ENCODE peak calls at places on chromosomes 11 and 22, in four cellular contexts. Y is IMR-90; X is CD8-positive, alpha-beta memory T cell; V is breast epithelium. P is an unnamed sample.

GRCh38 chr11:73383249-73384126 is 7.3 kb downstream of the RELT start:
- DNase-seq in Y (no peak), X (no peak), V (no peak), P (peak; percentile 57)

GRCh38 chr22:40383905-40384304 is 13.5 kb downstream of the SGSM3 start:
- DNase-seq in Y (peak; percentile 75), X (no peak), V (no peak), P (no peak)

GRCh38 chr11:11876458-11876857 is 34.7 kb downstream of the USP47 start:
- DNase-seq in Y (no peak), X (no peak), V (no peak), P (no peak)

GRCh38 chr22:36819112-36819511 is 2.3 kb upstream of the PVALB start:
- DNase-seq in Y (no peak), X (no peak), V (no peak), P (no peak)

GRCh38 chr22:31537019-31537535 is 40.7 kb downstream of the SFI1 start:
- DNase-seq in Y (no peak), X (no peak), V (no peak), P (no peak)

GRCh38 chr22:45785458-45785857 is 113.8 kb downstream of the ATXN10 start:
- DNase-seq in Y (peak; percentile 44), X (no peak), V (no peak), P (no peak)

GRCh38 chr11:36746886-36747710 is 149.1 kb upstream of the RAG2 start:
- DNase-seq in Y (peak; percentile 92), X (peak; percentile 60), V (peak; percentile 72), P (peak; percentile 94)

GRCh38 chr11:12100886-12101285 is 9.5 kb upstream of the MICAL2 start:
- DNase-seq in Y (no peak), X (no peak), V (no peak), P (peak; percentile 87)

GRCh38 chr11:112785104-112785503 is 176.1 kb upstream of the NCAM1 start:
- DNase-seq in Y (no peak), X (no peak), V (no peak), P (peak; percentile 36)

GRCh38 chr22:42800731-42801536 is 56.1 kb downstream of the ARFGAP3 start:
- DNase-seq in Y (no peak), X (no peak), V (peak; percentile 51), P (no peak)

GRCh38 chr11:64099436-64099835 is 63.7 kb downstream of the FLRT1 start:
- DNase-seq in Y (no peak), X (no peak), V (no peak), P (no peak)

GRCh38 chr22:45857519-45857918 is 119.4 kb downstream of the WNT7B start:
- DNase-seq in Y (no peak), X (no peak), V (no peak), P (no peak)

GRCh38 chr11:94794287-94795168 is 26.4 kb downstream of the AMOTL1 start:
- DNase-seq in Y (peak; percentile 99), X (no peak), V (no peak), P (peak; percentile 89)

GRCh38 chr22:42444060-42444904 is 12.1 kb upstream of the NFAM1 start:
- DNase-seq in Y (peak; percentile 87), X (peak; percentile 84), V (peak; percentile 75), P (peak; percentile 94)

GRCh38 chr22:24582111-24582814 is 10.6 kb downstream of the LRRC75B start:
- DNase-seq in Y (no peak), X (no peak), V (no peak), P (peak; percentile 72)

GRCh38 chr11:38305682-38306081 is 1707.6 kb upstream of the RAG2 start:
- DNase-seq in Y (no peak), X (no peak), V (no peak), P (no peak)

GRCh38 chr22:48824673-48825651 is 1002.7 kb downstream of the BRD1 start:
- DNase-seq in Y (no peak), X (no peak), V (peak; percentile 40), P (no peak)

GRCh38 chr11:71365626-71366025 is 82.6 kb downstream of the DHCR7 start:
- DNase-seq in Y (no peak), X (no peak), V (no peak), P (no peak)
- H3K27ac ChIP-seq in Y (no peak overlapping the region), X (no peak overlapping the region), V (no peak overlapping the region), P (no peak overlapping the region)

GRCh38 chr11:76811259-76811658 is 28.1 kb downstream of the TSKU start:
- DNase-seq in Y (no peak), X (no peak), V (no peak), P (no peak)
- H3K4me1 ChIP-seq in Y (peaks cover 3% of the 10 kb centered on the region), X (no peaks in the 10 kb centered on the region), V (no peaks in the 10 kb centered on the region), P (peaks cover 2% of the 10 kb centered on the region)

GRCh38 chr11:6876914-6877313 is 489 bp downstream of the OR10A4 start:
- DNase-seq in Y (no peak), X (no peak), V (no peak), P (no peak)
- H3K4me3 ChIP-seq in Y (no peak overlapping the region), X (no peak overlapping the region), V (no peak overlapping the region), P (no peak overlapping the region)

GRCh38 chr22:32649515-32650200 is 151.8 kb upstream of the TIMP3 start:
- DNase-seq in Y (peak; percentile 81), X (no peak), V (no peak), P (no peak)
- H3K27ac ChIP-seq in Y (peak overlapping the region; percentile 62), X (no peak overlapping the region), V (peak overlapping the region; percentile 62), P (no peak overlapping the region)

DNA sequence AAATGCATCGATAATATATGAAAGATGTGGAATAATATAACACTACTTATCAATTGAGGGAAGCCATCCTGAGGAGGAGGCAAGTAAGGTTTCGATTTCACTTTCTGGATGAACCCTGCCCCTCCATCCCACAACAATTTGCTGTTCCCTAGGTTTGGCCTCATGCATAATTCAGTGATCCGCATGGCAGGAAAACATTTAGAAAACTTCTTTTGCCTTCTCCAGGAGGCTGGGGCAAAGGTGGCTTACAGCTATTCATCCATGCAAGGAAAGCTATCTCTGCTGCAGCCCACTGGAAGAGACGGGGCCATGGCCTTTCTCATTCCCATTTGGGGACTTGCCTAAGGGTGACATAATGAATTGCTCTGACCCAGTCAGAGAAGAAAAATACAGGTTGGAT is 489.4 kb upstream of the CADM1 start:
- DNase-seq in Y (no peak), X (no peak), V (no peak), P (no peak)
- H3K4me1 ChIP-seq in Y (no peaks in the 10 kb centered on the region), X (no peaks in the 10 kb centered on the region), V (no peaks in the 10 kb centered on the region), P (no peaks in the 10 kb centered on the region)

P was measured in right cardiac atrium.